ENCODE peak calls at places on chromosomes 7 and 10, in six cellular contexts. X is colonic mucosa, T is OCI-LY7, P is suprapubic skin, I is BE2C, L is heart left ventricle. G is an unnamed sample.

GRCh38 chr10:47190301-47190700 is 109.7 kb upstream of the GDF10 start:
- DNase-seq in X (no peak), T (no peak), P (no peak), I (no peak), L (no peak), G (no peak)

GRCh38 chr10:92434385-92434784 is 139.5 kb downstream of the IDE start:
- DNase-seq in X (no peak), T (no peak), P (no peak), I (no peak), L (no peak), G (no peak)

GRCh38 chr10:132649651-132650360 is 112.2 kb downstream of the INPP5A start:
- DNase-seq in X (no peak), T (no peak), P (no peak), I (no peak), L (no peak), G (no peak)

GRCh38 chr7:31971049-31971665 is 99.0 kb downstream of the PDE1C start:
- DNase-seq in X (no peak), T (no peak), P (no peak), I (no peak), L (no peak), G (no peak)

GRCh38 chr7:123571684-123572083 is 14.1 kb upstream of the NDUFA5 start:
- DNase-seq in X (no peak), T (no peak), P (no peak), I (no peak), L (no peak), G (no peak)

GRCh38 chr10:26706206-26706605 is 8.7 kb downstream of the PDSS1 start:
- DNase-seq in X (no peak), T (no peak), P (no peak), I (no peak), L (no peak), G (no peak)

GRCh38 chr10:3655528-3655927 is 129.5 kb downstream of the KLF6 start:
- DNase-seq in X (no peak), T (peak; percentile 90), P (no peak), I (no peak), L (no peak), G (no peak)

GRCh38 chr7:90955641-90956207 is 308.5 kb upstream of the FZD1 start:
- DNase-seq in X (no peak), T (no peak), P (no peak), I (no peak), L (no peak), G (no peak)

GRCh38 chr7:75660566-75661215 is 78.0 kb downstream of the HIP1 start:
- DNase-seq in X (no peak), T (no peak), P (no peak), I (no peak), L (no peak), G (no peak)

GRCh38 chr10:15780353-15781135 is 60.8 kb upstream of the ITGA8 start:
- DNase-seq in X (no peak), T (no peak), P (no peak), I (no peak), L (peak; percentile 69), G (no peak)

GRCh38 chr7:128859232-128860157 is 3.2 kb upstream of the ATP6V1F start:
- DNase-seq in X (no peak), T (peak; percentile 28), P (no peak), I (no peak), L (no peak), G (no peak)

GRCh38 chr7:148987751-148988512 is 40.4 kb downstream of the PDIA4 start:
- DNase-seq in X (peak; percentile 42), T (peak; percentile 19), P (no peak), I (no peak), L (no peak), G (no peak)

GRCh38 chr10:123577921-123578461 is 88.2 kb upstream of the GPR26 start:
- DNase-seq in X (no peak), T (no peak), P (peak; percentile 56), I (no peak), L (no peak), G (no peak)

GRCh38 chr7:148830897-148831692 is 53.0 kb downstream of the EZH2 start:
- DNase-seq in X (no peak), T (no peak), P (no peak), I (no peak), L (no peak), G (no peak)

GRCh38 chr10:42952931-42953683 is 123.8 kb upstream of the RET start:
- DNase-seq in X (peak; percentile 8), T (no peak), P (peak; percentile 66), I (no peak), L (peak; percentile 15), G (no peak)

GRCh38 chr7:130988443-130988842 is 254.4 kb upstream of the KLF14 start:
- DNase-seq in X (no peak), T (no peak), P (no peak), I (no peak), L (no peak), G (no peak)

DNA sequence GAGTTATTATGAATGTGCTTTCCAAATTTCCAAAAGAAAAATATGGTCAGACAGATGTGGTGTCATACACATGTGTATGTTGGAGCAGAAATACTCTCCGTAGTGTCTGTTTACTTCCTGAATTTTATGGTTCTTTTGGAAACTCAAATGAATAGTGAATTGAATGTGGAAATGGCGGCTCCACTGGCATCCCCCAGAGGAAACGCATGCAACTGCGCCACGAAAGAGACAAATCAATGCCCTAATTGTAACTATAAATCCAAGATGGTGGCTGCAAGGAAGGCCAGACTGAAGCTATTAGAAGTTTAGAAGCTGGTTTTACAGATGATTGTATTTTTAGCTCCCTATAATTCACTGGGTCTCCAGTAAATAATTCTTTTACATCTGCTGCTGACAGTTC is 246.7 kb downstream of the FGFR2 start:
- DNase-seq in X (no peak), T (no peak), P (no peak), I (no peak), L (no peak), G (no peak)
- TF ChIP-seq CTCF in X (no peak), T (no peak), P (no peak), I (no peak), L (no peak), G (no peak)

GRCh38 chr7:12890586-12890985 is 203.2 kb downstream of the ARL4A start:
- DNase-seq in X (no peak), T (no peak), P (no peak), I (no peak), L (no peak), G (no peak)
- H3K4me1 ChIP-seq in X (no peaks in the 10 kb centered on the region), T (no peaks in the 10 kb centered on the region), P (peaks cover 7% of the 10 kb centered on the region), I (no peaks in the 10 kb centered on the region), L (no peaks in the 10 kb centered on the region), G (no peaks in the 10 kb centered on the region)

DNA sequence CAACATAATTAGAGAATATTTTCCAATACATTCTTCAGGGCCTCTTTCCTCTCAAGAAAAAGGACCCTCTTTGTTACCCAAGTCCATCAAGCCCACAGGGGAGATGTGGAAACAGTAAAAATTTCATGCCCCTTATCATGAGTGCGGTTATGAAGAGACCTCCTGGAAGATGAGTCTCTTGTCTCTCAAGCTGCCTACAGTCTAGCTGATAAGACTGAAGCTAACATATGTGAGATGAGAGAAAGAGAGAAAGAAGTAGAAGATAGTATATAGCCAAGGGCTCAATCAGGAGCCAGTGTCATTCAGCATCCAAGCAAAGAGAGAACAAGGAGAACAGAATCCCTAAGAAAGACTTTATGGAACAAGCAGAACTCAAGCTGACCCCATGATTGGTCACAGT is 75.9 kb upstream of the CABCOCO1 start:
- DNase-seq in X (no peak), T (no peak), P (no peak), I (no peak), L (no peak), G (no peak)
- TF ChIP-seq CTCF in X (no peak), T (no peak), P (no peak), I (no peak), L (no peak), G (no peak)

GRCh38 chr10:85513450-85513849 is 853.1 kb downstream of the GRID1 start:
- DNase-seq in X (no peak), T (no peak), P (no peak), I (no peak), L (no peak), G (no peak)

GRCh38 chr10:85510682-85511081 is 855.9 kb downstream of the GRID1 start:
- DNase-seq in X (no peak), T (no peak), P (no peak), I (no peak), L (no peak), G (peak; percentile 9)

GRCh38 chr10:85508159-85508558 is 858.4 kb downstream of the GRID1 start:
- DNase-seq in X (no peak), T (no peak), P (no peak), I (no peak), L (no peak), G (no peak)
- H3K4me1 ChIP-seq in X (no peaks in the 10 kb centered on the region), T (no peaks in the 10 kb centered on the region), P (no peaks in the 10 kb centered on the region), I (no peaks in the 10 kb centered on the region), L (no peaks in the 10 kb centered on the region), G (no peaks in the 10 kb centered on the region)

GRCh38 chr7:12456506-12456905 is 52.8 kb upstream of the VWDE start:
- DNase-seq in X (no peak), T (no peak), P (no peak), I (peak; percentile 47), L (no peak), G (no peak)

GRCh38 chr7:12458520-12459131 is 55.0 kb upstream of the VWDE start:
- DNase-seq in X (no peak), T (peak; percentile 25), P (no peak), I (peak; percentile 21), L (no peak), G (peak; percentile 55)
- TF ChIP-seq CTCF in X (peak; percentile 36), T (peak; percentile 83), P (no peak), I (peak; percentile 84), L (peak; percentile 66), G (peak; percentile 69)

DNA sequence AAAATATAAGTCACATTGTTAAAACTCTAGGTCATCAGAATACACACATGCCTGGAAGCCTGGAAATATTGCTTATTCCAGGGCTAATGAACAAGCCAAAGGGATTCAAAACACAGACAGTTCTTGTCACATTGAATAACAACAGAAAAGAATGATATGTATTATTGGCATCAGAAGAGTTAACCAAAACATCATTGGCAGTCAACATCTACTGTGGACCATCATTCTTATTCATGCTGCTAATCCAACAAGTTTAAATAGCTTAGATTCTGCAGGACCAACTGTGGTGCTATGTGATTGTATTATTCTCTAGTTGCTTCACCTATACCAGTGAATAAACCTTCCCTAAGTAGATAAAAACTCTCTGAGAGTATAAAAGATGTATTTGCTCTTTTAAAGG is 198.3 kb downstream of the NEBL start:
- DNase-seq in X (no peak), T (no peak), P (no peak), I (no peak), L (no peak), G (no peak)
- H3K4me1 ChIP-seq in X (no peaks in the 10 kb centered on the region), T (no peaks in the 10 kb centered on the region), P (no peaks in the 10 kb centered on the region), I (no peaks in the 10 kb centered on the region), L (no peaks in the 10 kb centered on the region), G (no peaks in the 10 kb centered on the region)

GRCh38 chr7:141651417-141651816 is 50.5 kb downstream of the DENND11 start:
- DNase-seq in X (no peak), T (no peak), P (no peak), I (no peak), L (no peak), G (no peak)

GRCh38 chr7:141649137-141649864 is 52.7 kb downstream of the DENND11 start:
- DNase-seq in X (no peak), T (peak; percentile 18), P (no peak), I (no peak), L (no peak), G (no peak)

GRCh38 chr7:141648276-141649114 is 53.5 kb downstream of the DENND11 start:
- DNase-seq in X (no peak), T (no peak), P (no peak), I (no peak), L (no peak), G (no peak)

GRCh38 chr7:141652691-141653090 is 49.3 kb downstream of the DENND11 start:
- DNase-seq in X (no peak), T (no peak), P (no peak), I (no peak), L (no peak), G (no peak)

GRCh38 chr7:141649865-141650499 is 52.0 kb downstream of the DENND11 start:
- DNase-seq in X (peak; percentile 46), T (peak; percentile 41), P (no peak), I (peak; percentile 75), L (peak; percentile 42), G (peak; percentile 67)
- TF ChIP-seq CTCF in X (peak; percentile 51), T (peak; percentile 72), P (peak; percentile 29), I (peak; percentile 95), L (peak; percentile 76), G (peak; percentile 66)

G was measured in Caco-2.